ENCODE peak calls at places on chromosomes 16 and 17, in nine cellular contexts. I, B, K, N, A, U, D, W and J are unnamed samples.

GRCh38 chr16:87733190-87733589 is 32.6 kb downstream of the KLHDC4 start:
- DNase-seq in I (no peak), B (no peak), K (no peak), N (no peak), A (no peak), U (no peak), D (no peak), W (no peak), J (no peak)

GRCh38 chr16:9122969-9123368 is 31.5 kb downstream of the HAPSTR1 start:
- DNase-seq in I (no peak), B (no peak), K (no peak), N (no peak), A (no peak), U (peak; percentile 54), D (no peak), W (no peak), J (no peak)

GRCh38 chr16:48231675-48232214 is 12.4 kb upstream of the LONP2 start:
- DNase-seq in I (peak; percentile 25), B (peak; percentile 65), K (no peak), N (peak; percentile 40), A (peak; percentile 44), U (no peak), D (peak; percentile 7), W (peak; percentile 20), J (no peak)

GRCh38 chr16:82091225-82091624 is 56.2 kb downstream of the HSD17B2 start:
- DNase-seq in I (peak; percentile 79), B (no peak), K (no peak), N (peak; percentile 33), A (no peak), U (no peak), D (peak; percentile 72), W (peak; percentile 23), J (peak; percentile 7)

GRCh38 chr17:66983414-66984021 is 19.0 kb downstream of the CACNG4 start:
- DNase-seq in I (no peak), B (no peak), K (no peak), N (no peak), A (no peak), U (no peak), D (no peak), W (no peak), J (no peak)

GRCh38 chr16:70589998-70590471 is 56.3 kb upstream of the IL34 start:
- DNase-seq in I (peak; percentile 64), B (peak; percentile 43), K (no peak), N (peak; percentile 49), A (no peak), U (no peak), D (peak; percentile 61), W (no peak), J (no peak)

GRCh38 chr17:8391711-8392110 is 5.9 kb downstream of the RNF222 start:
- DNase-seq in I (no peak), B (no peak), K (no peak), N (no peak), A (no peak), U (peak; percentile 78), D (no peak), W (peak; percentile 16), J (no peak)

GRCh38 chr16:75217389-75217851 is 1.4 kb upstream of the CTRB1 start:
- DNase-seq in I (no peak), B (no peak), K (no peak), N (no peak), A (no peak), U (peak; percentile 29), D (no peak), W (no peak), J (no peak)

GRCh38 chr16:58678716-58679115 is 5.9 kb downstream of the SLC38A7 start:
- DNase-seq in I (no peak), B (peak; percentile 55), K (no peak), N (no peak), A (no peak), U (peak; percentile 49), D (no peak), W (peak; percentile 44), J (no peak)

GRCh38 chr17:68509151-68510057 is 2.8 kb upstream of the PRKAR1A start:
- DNase-seq in I (no peak), B (no peak), K (no peak), N (no peak), A (no peak), U (no peak), D (no peak), W (peak; percentile 14), J (no peak)

GRCh38 chr17:16938496-16939270 is 33.2 kb downstream of the TNFRSF13B start:
- DNase-seq in I (no peak), B (no peak), K (no peak), N (no peak), A (peak; percentile 18), U (no peak), D (no peak), W (no peak), J (no peak)

GRCh38 chr17:82962163-82962720 is 117.2 kb upstream of the METRNL start:
- DNase-seq in I (peak; percentile 13), B (no peak), K (no peak), N (no peak), A (peak; percentile 17), U (no peak), D (peak; percentile 14), W (peak; percentile 17), J (peak; percentile 17)

GRCh38 chr17:66542183-66542966 is 240.0 kb downstream of the PRKCA start:
- DNase-seq in I (peak; percentile 79), B (no peak), K (peak; percentile 59), N (peak; percentile 68), A (no peak), U (no peak), D (peak; percentile 76), W (peak; percentile 66), J (peak; percentile 80)

GRCh38 chr17:75877752-75878173 is 618 bp downstream of the TRIM47 start:
- DNase-seq in I (peak; percentile 72), B (peak; percentile 86), K (no peak), N (peak; percentile 33), A (peak; percentile 86), U (peak; percentile 66), D (peak; percentile 51), W (peak; percentile 88), J (no peak)

GRCh38 chr17:75875940-75876189 is 2.5 kb downstream of the TRIM47 start:
- DNase-seq in I (no peak), B (no peak), K (no peak), N (no peak), A (no peak), U (no peak), D (no peak), W (no peak), J (no peak)

GRCh38 chr17:75876190-75876937 is 2.0 kb downstream of the TRIM47 start:
- DNase-seq in I (no peak), B (peak; percentile 74), K (peak; percentile 27), N (no peak), A (peak; percentile 79), U (peak; percentile 91), D (no peak), W (peak; percentile 96), J (no peak)

GRCh38 chr17:75878174-75878998 is at the start of gene TRIM47:
- DNase-seq in I (peak; percentile 65), B (peak; percentile 83), K (no peak), N (peak; percentile 28), A (peak; percentile 68), U (peak; percentile 58), D (peak; percentile 55), W (peak; percentile 74), J (no peak)

DNA sequence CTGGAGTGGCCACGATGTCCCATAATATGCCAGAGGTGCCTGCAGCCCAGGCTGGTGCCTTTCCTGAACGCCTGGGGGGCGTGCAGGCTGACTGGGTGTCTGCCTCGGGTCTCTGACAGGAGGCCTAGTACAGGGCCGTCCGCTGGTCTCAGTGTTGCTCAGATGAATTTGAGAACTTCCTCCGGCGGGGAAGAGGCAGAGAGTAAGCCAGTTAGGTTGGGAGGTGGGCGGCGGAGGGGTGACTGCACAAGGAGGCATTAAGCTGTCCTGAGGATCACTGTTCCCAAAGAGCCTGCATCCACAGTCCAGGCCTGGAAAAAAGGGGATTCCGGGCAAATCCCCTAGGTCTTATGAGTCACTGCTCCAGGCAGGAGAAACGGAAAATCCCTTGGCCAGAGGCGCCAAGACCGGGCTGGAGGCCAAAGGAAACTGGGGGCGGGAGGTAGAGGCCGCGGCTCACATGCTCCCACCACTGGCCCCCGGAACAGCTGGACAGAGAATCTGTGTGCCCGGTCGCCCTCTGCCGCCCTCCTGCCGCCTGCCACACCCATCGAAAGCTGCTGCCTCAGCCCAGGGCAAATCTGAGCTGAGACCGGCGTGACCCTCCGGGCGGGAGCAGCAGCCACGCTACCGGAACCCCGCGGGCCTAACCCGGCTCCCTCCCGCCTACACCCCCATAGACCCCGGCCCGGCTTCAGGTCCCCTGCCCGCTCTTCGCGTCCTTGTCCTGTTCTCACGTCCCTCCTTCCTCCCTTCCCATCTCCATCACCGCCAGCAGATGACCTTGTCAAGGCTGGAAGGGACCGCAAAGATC is 1.2 kb downstream of the TRIM47 start:
- DNase-seq in I (peak; percentile 93), B (peak; percentile 95), K (no peak), N (peak; percentile 84), A (peak; percentile 88), U (peak; percentile 75), D (peak; percentile 90), W (peak; percentile 95), J (peak; percentile 77)
- H3K4me3 ChIP-seq in I (peak overlapping the region; percentile 57), B (peak overlapping the region; percentile 85), K (peak overlapping the region; percentile 50), N (peak overlapping the region; percentile 54), A (peak overlapping the region; percentile 71), U (peak overlapping the region; percentile 96), D (peak overlapping the region; percentile 56), W (peak overlapping the region; percentile 71), J (peak overlapping the region; percentile 52)

DNA sequence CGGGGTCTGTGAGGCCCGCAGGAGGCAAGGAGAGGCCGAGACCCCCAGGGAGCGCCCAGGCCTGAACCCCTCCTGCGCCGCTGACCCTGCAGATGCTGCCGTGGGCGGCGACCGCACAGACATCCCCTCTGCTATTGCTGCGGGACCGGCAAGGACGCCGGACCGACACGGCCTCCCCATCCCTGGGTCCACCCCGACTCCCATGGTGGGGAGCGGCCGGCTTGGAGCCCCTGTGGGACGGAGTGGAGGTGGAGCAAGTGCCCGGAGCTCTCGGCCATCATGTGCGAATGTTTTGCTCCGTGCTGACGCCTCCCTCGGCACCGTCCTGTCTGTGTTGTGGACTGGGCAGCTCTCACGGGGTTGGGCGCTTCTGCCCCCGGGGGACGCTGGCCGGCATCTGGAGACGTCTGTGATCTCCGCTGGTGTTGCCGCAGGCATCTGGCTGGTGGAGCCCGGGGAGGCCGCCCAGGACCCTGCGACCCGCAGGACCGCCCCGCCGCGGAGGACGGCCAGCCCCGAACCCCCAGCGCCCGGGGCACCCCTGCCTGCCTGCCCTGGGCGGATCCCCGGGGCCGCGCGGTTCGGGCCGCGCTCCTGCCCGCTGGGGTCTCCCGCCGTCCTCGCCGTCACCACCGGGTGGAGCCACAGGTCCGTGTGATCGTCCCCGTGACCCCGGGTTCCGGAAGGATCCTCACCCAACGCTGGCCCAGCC is 12.8 kb upstream of the GNG13 start:
- DNase-seq in I (no peak), B (no peak), K (no peak), N (peak; percentile 2), A (no peak), U (no peak), D (no peak), W (peak; percentile 30), J (no peak)
- TF ChIP-seq CTCF in I (peak; percentile 46), B (peak; percentile 82), K (peak; percentile 59), N (peak; percentile 66), A (peak; percentile 38), U (peak; percentile 26), D (peak; percentile 13), W (peak; percentile 65), J (peak; percentile 61)

GRCh38 chr17:57541472-57542394 is 203.4 kb downstream of the CCDC182 start:
- DNase-seq in I (peak; percentile 91), B (peak; percentile 85), K (no peak), N (peak; percentile 92), A (no peak), U (no peak), D (peak; percentile 89), W (no peak), J (no peak)
- H3K4me3 ChIP-seq in I (no peak overlapping the region), B (peak overlapping the region; percentile 5), K (no peak overlapping the region), N (no peak overlapping the region), A (no peak overlapping the region), U (no peak overlapping the region), D (peak overlapping the region; percentile 15), W (no peak overlapping the region), J (no peak overlapping the region)

GRCh38 chr16:5502467-5502869 is 404.9 kb upstream of the EEF2KMT start:
- DNase-seq in I (peak; percentile 6), B (peak; percentile 17), K (no peak), N (no peak), A (no peak), U (no peak), D (no peak), W (no peak), J (no peak)
- TF ChIP-seq CTCF in I (no peak), B (peak; percentile 39), K (peak; percentile 28), N (no peak), A (no peak), U (peak; percentile 51), D (peak; percentile 30), W (peak; percentile 31), J (no peak)